ENCODE peak calls at places on chromosomes 5 and 9, in six cellular contexts. One of them, this sample, is unnamed.

GRCh38 chr5:138303365-138303764 is 28.2 kb downstream of the CDC25C start:
- DNase-seq in foreskin fibroblast: peak; percentile 63
- DNase-seq in globus pallidus: no peak
- DNase-seq in Calu3: no peak
- DNase-seq in GM13977: no peak
- DNase-seq in activated effector memory CD4-positive, alpha-beta T cell treated with anti-CD3 and anti-CD28 coated beads, Interleukin-2, amount 50 U/mL, for 16 hours: no peak
- DNase-seq in this sample: no peak

GRCh38 chr5:67092447-67093023 is 104.1 kb downstream of the CD180 start:
- DNase-seq in foreskin fibroblast: peak; percentile 14
- DNase-seq in GM13977: no peak
- DNase-seq in globus pallidus: no peak
- DNase-seq in Calu3: no peak
- DNase-seq in activated effector memory CD4-positive, alpha-beta T cell treated with anti-CD3 and anti-CD28 coated beads, Interleukin-2, amount 50 U/mL, for 16 hours: no peak
- DNase-seq in this sample: peak; percentile 12

GRCh38 chr9:91234523-91234922 is 127.2 kb downstream of the AUH start:
- DNase-seq in Calu3: no peak
- DNase-seq in activated effector memory CD4-positive, alpha-beta T cell treated with anti-CD3 and anti-CD28 coated beads, Interleukin-2, amount 50 U/mL, for 16 hours: no peak
- DNase-seq in globus pallidus: no peak
- DNase-seq in GM13977: no peak
- DNase-seq in foreskin fibroblast: peak; percentile 54
- DNase-seq in this sample: no peak

GRCh38 chr5:91183743-91184142 is 199.4 kb downstream of the ARRDC3 start:
- DNase-seq in foreskin fibroblast: no peak
- DNase-seq in GM13977: no peak
- DNase-seq in Calu3: peak; percentile 23
- DNase-seq in activated effector memory CD4-positive, alpha-beta T cell treated with anti-CD3 and anti-CD28 coated beads, Interleukin-2, amount 50 U/mL, for 16 hours: no peak
- DNase-seq in globus pallidus: no peak
- DNase-seq in this sample: peak; percentile 57

GRCh38 chr9:113416149-113416726 is 5.7 kb downstream of the C9orf43 start:
- DNase-seq in foreskin fibroblast: no peak
- DNase-seq in Calu3: no peak
- DNase-seq in globus pallidus: no peak
- DNase-seq in GM13977: peak; percentile 61
- DNase-seq in activated effector memory CD4-positive, alpha-beta T cell treated with anti-CD3 and anti-CD28 coated beads, Interleukin-2, amount 50 U/mL, for 16 hours: no peak
- DNase-seq in this sample: no peak

GRCh38 chr5:138752341-138752950 is 779 bp upstream of the CTNNA1 start:
- DNase-seq in foreskin fibroblast: peak; percentile 70
- DNase-seq in globus pallidus: peak; percentile 26
- DNase-seq in activated effector memory CD4-positive, alpha-beta T cell treated with anti-CD3 and anti-CD28 coated beads, Interleukin-2, amount 50 U/mL, for 16 hours: no peak
- DNase-seq in Calu3: peak; percentile 60
- DNase-seq in GM13977: no peak
- DNase-seq in this sample: no peak

GRCh38 chr9:75067894-75068293 is 20.1 kb downstream of the NMRK1 start:
- DNase-seq in Calu3: no peak
- DNase-seq in foreskin fibroblast: no peak
- DNase-seq in activated effector memory CD4-positive, alpha-beta T cell treated with anti-CD3 and anti-CD28 coated beads, Interleukin-2, amount 50 U/mL, for 16 hours: no peak
- DNase-seq in GM13977: no peak
- DNase-seq in globus pallidus: no peak
- DNase-seq in this sample: no peak

GRCh38 chr5:14945450-14945849 is 73.9 kb upstream of the ANKH start:
- DNase-seq in GM13977: no peak
- DNase-seq in foreskin fibroblast: no peak
- DNase-seq in Calu3: no peak
- DNase-seq in activated effector memory CD4-positive, alpha-beta T cell treated with anti-CD3 and anti-CD28 coated beads, Interleukin-2, amount 50 U/mL, for 16 hours: no peak
- DNase-seq in globus pallidus: no peak
- DNase-seq in this sample: no peak

GRCh38 chr5:58507715-58508114 is 16.5 kb downstream of the GAPT start:
- DNase-seq in globus pallidus: no peak
- DNase-seq in Calu3: no peak
- DNase-seq in GM13977: no peak
- DNase-seq in foreskin fibroblast: no peak
- DNase-seq in activated effector memory CD4-positive, alpha-beta T cell treated with anti-CD3 and anti-CD28 coated beads, Interleukin-2, amount 50 U/mL, for 16 hours: no peak
- DNase-seq in this sample: no peak

GRCh38 chr5:29654990-29655389 is 1538.5 kb upstream of the CDH6 start:
- DNase-seq in GM13977: no peak
- DNase-seq in activated effector memory CD4-positive, alpha-beta T cell treated with anti-CD3 and anti-CD28 coated beads, Interleukin-2, amount 50 U/mL, for 16 hours: no peak
- DNase-seq in Calu3: no peak
- DNase-seq in foreskin fibroblast: no peak
- DNase-seq in globus pallidus: no peak
- DNase-seq in this sample: no peak

GRCh38 chr5:115962565-115963402 is 509 bp downstream of the LVRN start:
- DNase-seq in Calu3: no peak
- DNase-seq in activated effector memory CD4-positive, alpha-beta T cell treated with anti-CD3 and anti-CD28 coated beads, Interleukin-2, amount 50 U/mL, for 16 hours: no peak
- DNase-seq in foreskin fibroblast: peak; percentile 52
- DNase-seq in globus pallidus: no peak
- DNase-seq in GM13977: peak; percentile 30
- DNase-seq in this sample: no peak

GRCh38 chr5:118611332-118611945 is 376.9 kb downstream of the DTWD2 start:
- DNase-seq in activated effector memory CD4-positive, alpha-beta T cell treated with anti-CD3 and anti-CD28 coated beads, Interleukin-2, amount 50 U/mL, for 16 hours: no peak
- DNase-seq in foreskin fibroblast: peak; percentile 69
- DNase-seq in GM13977: peak; percentile 20
- DNase-seq in Calu3: peak; percentile 34
- DNase-seq in globus pallidus: no peak
- DNase-seq in this sample: peak; percentile 54

GRCh38 chr5:39714036-39714698 is 289.4 kb upstream of the DAB2 start:
- DNase-seq in GM13977: peak; percentile 28
- DNase-seq in globus pallidus: peak; percentile 3
- DNase-seq in activated effector memory CD4-positive, alpha-beta T cell treated with anti-CD3 and anti-CD28 coated beads, Interleukin-2, amount 50 U/mL, for 16 hours: peak; percentile 63
- DNase-seq in Calu3: peak; percentile 61
- DNase-seq in foreskin fibroblast: peak; percentile 83
- DNase-seq in this sample: peak; percentile 87

GRCh38 chr9:124355941-124356744 is 59.1 kb downstream of the PSMB7 start:
- DNase-seq in globus pallidus: no peak
- DNase-seq in foreskin fibroblast: no peak
- DNase-seq in Calu3: no peak
- DNase-seq in activated effector memory CD4-positive, alpha-beta T cell treated with anti-CD3 and anti-CD28 coated beads, Interleukin-2, amount 50 U/mL, for 16 hours: no peak
- DNase-seq in GM13977: no peak
- DNase-seq in this sample: no peak

GRCh38 chr9:112132356-112132755 is 42.7 kb downstream of the SUSD1 start:
- DNase-seq in Calu3: no peak
- DNase-seq in globus pallidus: no peak
- DNase-seq in activated effector memory CD4-positive, alpha-beta T cell treated with anti-CD3 and anti-CD28 coated beads, Interleukin-2, amount 50 U/mL, for 16 hours: no peak
- DNase-seq in GM13977: no peak
- DNase-seq in foreskin fibroblast: peak; percentile 25
- DNase-seq in this sample: no peak

GRCh38 chr5:14457475-14457874 is 124.1 kb upstream of the OTULINL start:
- DNase-seq in globus pallidus: no peak
- DNase-seq in activated effector memory CD4-positive, alpha-beta T cell treated with anti-CD3 and anti-CD28 coated beads, Interleukin-2, amount 50 U/mL, for 16 hours: no peak
- DNase-seq in Calu3: no peak
- DNase-seq in foreskin fibroblast: no peak
- DNase-seq in GM13977: no peak
- DNase-seq in this sample: no peak

GRCh38 chr5:37841223-37841622 is 1.4 kb upstream of the GDNF start:
- DNase-seq in activated effector memory CD4-positive, alpha-beta T cell treated with anti-CD3 and anti-CD28 coated beads, Interleukin-2, amount 50 U/mL, for 16 hours: no peak
- DNase-seq in globus pallidus: no peak
- DNase-seq in GM13977: no peak
- DNase-seq in foreskin fibroblast: no peak
- DNase-seq in Calu3: no peak
- DNase-seq in this sample: no peak

GRCh38 chr5:157473383-157474370 is 13.7 kb downstream of the NIPAL4 start:
- DNase-seq in GM13977: no peak
- DNase-seq in globus pallidus: no peak
- DNase-seq in foreskin fibroblast: peak; percentile 19
- DNase-seq in activated effector memory CD4-positive, alpha-beta T cell treated with anti-CD3 and anti-CD28 coated beads, Interleukin-2, amount 50 U/mL, for 16 hours: peak; percentile 44
- DNase-seq in Calu3: no peak
- DNase-seq in this sample: no peak

GRCh38 chr5:139061856-139062255 is 136.3 kb downstream of the SIL1 start:
- DNase-seq in globus pallidus: no peak
- DNase-seq in GM13977: no peak
- DNase-seq in foreskin fibroblast: no peak
- DNase-seq in activated effector memory CD4-positive, alpha-beta T cell treated with anti-CD3 and anti-CD28 coated beads, Interleukin-2, amount 50 U/mL, for 16 hours: no peak
- DNase-seq in Calu3: no peak
- DNase-seq in this sample: no peak

GRCh38 chr9:133569891-133570651 is 35.6 kb downstream of the ADAMTSL2 start:
- DNase-seq in activated effector memory CD4-positive, alpha-beta T cell treated with anti-CD3 and anti-CD28 coated beads, Interleukin-2, amount 50 U/mL, for 16 hours: no peak
- DNase-seq in Calu3: no peak
- DNase-seq in globus pallidus: no peak
- DNase-seq in foreskin fibroblast: peak; percentile 21
- DNase-seq in GM13977: no peak
- DNase-seq in this sample: no peak

GRCh38 chr5:41199660-41200059 is 13.7 kb downstream of the C6 start:
- DNase-seq in Calu3: no peak
- DNase-seq in foreskin fibroblast: no peak
- DNase-seq in GM13977: no peak
- DNase-seq in globus pallidus: no peak
- DNase-seq in activated effector memory CD4-positive, alpha-beta T cell treated with anti-CD3 and anti-CD28 coated beads, Interleukin-2, amount 50 U/mL, for 16 hours: no peak
- DNase-seq in this sample: no peak

GRCh38 chr5:144598451-144599068 is 427.9 kb downstream of the KCTD16 start:
- DNase-seq in Calu3: peak; percentile 16
- DNase-seq in activated effector memory CD4-positive, alpha-beta T cell treated with anti-CD3 and anti-CD28 coated beads, Interleukin-2, amount 50 U/mL, for 16 hours: no peak
- DNase-seq in globus pallidus: no peak
- DNase-seq in foreskin fibroblast: peak; percentile 4
- DNase-seq in GM13977: no peak
- DNase-seq in this sample: no peak

GRCh38 chr5:142770650-142771609 is 753 bp downstream of the ARHGAP26 start:
- DNase-seq in GM13977: peak; percentile 46
- DNase-seq in Calu3: peak; percentile 83
- DNase-seq in activated effector memory CD4-positive, alpha-beta T cell treated with anti-CD3 and anti-CD28 coated beads, Interleukin-2, amount 50 U/mL, for 16 hours: peak; percentile 84
- DNase-seq in globus pallidus: no peak
- DNase-seq in foreskin fibroblast: peak; percentile 61
- DNase-seq in this sample: peak; percentile 74

GRCh38 chr9:4117835-4118610 is 181.8 kb downstream of the GLIS3 start:
- DNase-seq in GM13977: peak; percentile 69
- DNase-seq in activated effector memory CD4-positive, alpha-beta T cell treated with anti-CD3 and anti-CD28 coated beads, Interleukin-2, amount 50 U/mL, for 16 hours: peak; percentile 78
- DNase-seq in globus pallidus: no peak
- DNase-seq in Calu3: no peak
- DNase-seq in foreskin fibroblast: no peak
- DNase-seq in this sample: no peak

GRCh38 chr5:154384480-154385235 is 61.1 kb upstream of the SAP30L start:
- DNase-seq in globus pallidus: no peak
- DNase-seq in foreskin fibroblast: no peak
- DNase-seq in activated effector memory CD4-positive, alpha-beta T cell treated with anti-CD3 and anti-CD28 coated beads, Interleukin-2, amount 50 U/mL, for 16 hours: no peak
- DNase-seq in GM13977: peak; percentile 79
- DNase-seq in Calu3: no peak
- DNase-seq in this sample: no peak

GRCh38 chr5:38319486-38319885 is 61.1 kb downstream of the EGFLAM start:
- DNase-seq in GM13977: no peak
- DNase-seq in globus pallidus: no peak
- DNase-seq in foreskin fibroblast: no peak
- DNase-seq in Calu3: no peak
- DNase-seq in activated effector memory CD4-positive, alpha-beta T cell treated with anti-CD3 and anti-CD28 coated beads, Interleukin-2, amount 50 U/mL, for 16 hours: no peak
- DNase-seq in this sample: no peak

GRCh38 chr9:71487046-71487445 is 281.3 kb downstream of the CEMIP2 start:
- DNase-seq in Calu3: no peak
- DNase-seq in globus pallidus: no peak
- DNase-seq in foreskin fibroblast: peak; percentile 61
- DNase-seq in activated effector memory CD4-positive, alpha-beta T cell treated with anti-CD3 and anti-CD28 coated beads, Interleukin-2, amount 50 U/mL, for 16 hours: no peak
- DNase-seq in GM13977: no peak
- DNase-seq in this sample: peak; percentile 48

GRCh38 chr9:91777437-91777836 is 172.6 kb downstream of the ROR2 start:
- DNase-seq in globus pallidus: no peak
- DNase-seq in foreskin fibroblast: peak; percentile 85
- DNase-seq in activated effector memory CD4-positive, alpha-beta T cell treated with anti-CD3 and anti-CD28 coated beads, Interleukin-2, amount 50 U/mL, for 16 hours: no peak
- DNase-seq in Calu3: no peak
- DNase-seq in GM13977: no peak
- DNase-seq in this sample: no peak

GRCh38 chr5:127723571-127723970 is 20.4 kb downstream of the CCDC192 start:
- DNase-seq in Calu3: peak; percentile 63
- DNase-seq in GM13977: no peak
- DNase-seq in foreskin fibroblast: peak; percentile 69
- DNase-seq in activated effector memory CD4-positive, alpha-beta T cell treated with anti-CD3 and anti-CD28 coated beads, Interleukin-2, amount 50 U/mL, for 16 hours: no peak
- DNase-seq in globus pallidus: no peak
- DNase-seq in this sample: peak; percentile 51

GRCh38 chr5:83475540-83476469 is 4.3 kb downstream of the VCAN start:
- DNase-seq in foreskin fibroblast: peak; percentile 86
- DNase-seq in GM13977: no peak
- DNase-seq in globus pallidus: no peak
- DNase-seq in Calu3: peak; percentile 12
- DNase-seq in activated effector memory CD4-positive, alpha-beta T cell treated with anti-CD3 and anti-CD28 coated beads, Interleukin-2, amount 50 U/mL, for 16 hours: no peak
- DNase-seq in this sample: no peak

GRCh38 chr9:69168709-69169217 is 5.3 kb upstream of the TJP2 start:
- DNase-seq in globus pallidus: no peak
- DNase-seq in activated effector memory CD4-positive, alpha-beta T cell treated with anti-CD3 and anti-CD28 coated beads, Interleukin-2, amount 50 U/mL, for 16 hours: peak; percentile 84
- DNase-seq in GM13977: peak; percentile 52
- DNase-seq in Calu3: no peak
- DNase-seq in foreskin fibroblast: peak; percentile 68
- DNase-seq in this sample: no peak

GRCh38 chr9:126781186-126781585 is 23.7 kb upstream of the ZBTB43 start:
- DNase-seq in globus pallidus: no peak
- DNase-seq in foreskin fibroblast: no peak
- DNase-seq in Calu3: no peak
- DNase-seq in activated effector memory CD4-positive, alpha-beta T cell treated with anti-CD3 and anti-CD28 coated beads, Interleukin-2, amount 50 U/mL, for 16 hours: no peak
- DNase-seq in GM13977: no peak
- DNase-seq in this sample: no peak

GRCh38 chr9:81737871-81738507 is 48.6 kb upstream of the TLE1 start:
- DNase-seq in GM13977: no peak
- DNase-seq in foreskin fibroblast: peak; percentile 91
- DNase-seq in globus pallidus: no peak
- DNase-seq in Calu3: peak; percentile 68
- DNase-seq in activated effector memory CD4-positive, alpha-beta T cell treated with anti-CD3 and anti-CD28 coated beads, Interleukin-2, amount 50 U/mL, for 16 hours: no peak
- DNase-seq in this sample: peak; percentile 77

GRCh38 chr5:151238303-151238741 is 14.4 kb upstream of the CCDC69 start:
- DNase-seq in foreskin fibroblast: no peak
- DNase-seq in activated effector memory CD4-positive, alpha-beta T cell treated with anti-CD3 and anti-CD28 coated beads, Interleukin-2, amount 50 U/mL, for 16 hours: no peak
- DNase-seq in globus pallidus: no peak
- DNase-seq in GM13977: peak; percentile 60
- DNase-seq in Calu3: no peak
- DNase-seq in this sample: no peak

GRCh38 chr5:35393901-35394300 is 163.6 kb upstream of the PRLR start:
- DNase-seq in foreskin fibroblast: no peak
- DNase-seq in activated effector memory CD4-positive, alpha-beta T cell treated with anti-CD3 and anti-CD28 coated beads, Interleukin-2, amount 50 U/mL, for 16 hours: no peak
- DNase-seq in Calu3: no peak
- DNase-seq in GM13977: no peak
- DNase-seq in globus pallidus: no peak
- DNase-seq in this sample: no peak

GRCh38 chr5:51104556-51104955 is 278.7 kb upstream of the ISL1 start:
- DNase-seq in foreskin fibroblast: no peak
- DNase-seq in globus pallidus: no peak
- DNase-seq in activated effector memory CD4-positive, alpha-beta T cell treated with anti-CD3 and anti-CD28 coated beads, Interleukin-2, amount 50 U/mL, for 16 hours: no peak
- DNase-seq in GM13977: no peak
- DNase-seq in Calu3: no peak
- DNase-seq in this sample: no peak

GRCh38 chr9:88425538-88425950 is 37.3 kb downstream of the SPIN1 start:
- DNase-seq in GM13977: no peak
- DNase-seq in activated effector memory CD4-positive, alpha-beta T cell treated with anti-CD3 and anti-CD28 coated beads, Interleukin-2, amount 50 U/mL, for 16 hours: no peak
- DNase-seq in globus pallidus: no peak
- DNase-seq in Calu3: no peak
- DNase-seq in foreskin fibroblast: peak; percentile 52
- DNase-seq in this sample: no peak

GRCh38 chr5:5061836-5062235 is 78.3 kb upstream of the ADAMTS16 start:
- DNase-seq in GM13977: no peak
- DNase-seq in globus pallidus: no peak
- DNase-seq in foreskin fibroblast: no peak
- DNase-seq in activated effector memory CD4-positive, alpha-beta T cell treated with anti-CD3 and anti-CD28 coated beads, Interleukin-2, amount 50 U/mL, for 16 hours: no peak
- DNase-seq in Calu3: no peak
- DNase-seq in this sample: no peak